ENCODE peak calls at places on chromosomes 3 and 15, in six cellular contexts. One of them, this sample, is unnamed.

GRCh38 chr3:99323940-99324339 is 314.5 kb upstream of the COL8A1 start:
- DNase-seq in stomach: no peak
- DNase-seq in HCT116: no peak
- DNase-seq in breast epithelium: no peak
- DNase-seq in HepG2: no peak
- DNase-seq in suprapubic skin: no peak
- DNase-seq in this sample: no peak

GRCh38 chr15:34795267-34796081 is at the start of gene ACTC1:
- DNase-seq in stomach: peak; percentile 27
- DNase-seq in HCT116: no peak
- DNase-seq in breast epithelium: no peak
- DNase-seq in HepG2: no peak
- DNase-seq in suprapubic skin: no peak
- DNase-seq in this sample: no peak

GRCh38 chr15:34271493-34271892 is 46.7 kb downstream of the EMC4 start:
- DNase-seq in stomach: no peak
- DNase-seq in HCT116: no peak
- DNase-seq in breast epithelium: no peak
- DNase-seq in HepG2: peak; percentile 3
- DNase-seq in suprapubic skin: no peak
- DNase-seq in this sample: no peak

GRCh38 chr3:194254032-194254431 is 97.1 kb downstream of the CPN2 start:
- DNase-seq in stomach: peak; percentile 2
- DNase-seq in HCT116: no peak
- DNase-seq in breast epithelium: no peak
- DNase-seq in HepG2: no peak
- DNase-seq in suprapubic skin: no peak
- DNase-seq in this sample: peak; percentile 87

GRCh38 chr3:152267831-152268500 is 763 bp upstream of the MBNL1 start:
- DNase-seq in stomach: no peak
- DNase-seq in HCT116: no peak
- DNase-seq in breast epithelium: no peak
- DNase-seq in HepG2: no peak
- DNase-seq in suprapubic skin: no peak
- DNase-seq in this sample: no peak

GRCh38 chr15:58931985-58932384 is 1.5 kb downstream of the SLTM start:
- DNase-seq in stomach: peak; percentile 46
- DNase-seq in HCT116: no peak
- DNase-seq in breast epithelium: no peak
- DNase-seq in HepG2: peak; percentile 9
- DNase-seq in suprapubic skin: no peak
- DNase-seq in this sample: no peak

GRCh38 chr15:40142428-40142827 is 18.4 kb upstream of the BUB1B start:
- DNase-seq in stomach: no peak
- DNase-seq in HCT116: no peak
- DNase-seq in breast epithelium: no peak
- DNase-seq in HepG2: no peak
- DNase-seq in suprapubic skin: no peak
- DNase-seq in this sample: no peak

GRCh38 chr15:51629612-51630011 is 7.0 kb upstream of the DMXL2 start:
- DNase-seq in stomach: no peak
- DNase-seq in HCT116: no peak
- DNase-seq in breast epithelium: no peak
- DNase-seq in HepG2: no peak
- DNase-seq in suprapubic skin: no peak
- DNase-seq in this sample: no peak

GRCh38 chr3:59726279-59726678 is 676.5 kb upstream of the CFAP20DC start:
- DNase-seq in stomach: no peak
- DNase-seq in HCT116: no peak
- DNase-seq in breast epithelium: no peak
- DNase-seq in HepG2: no peak
- DNase-seq in suprapubic skin: no peak
- DNase-seq in this sample: peak; percentile 32

GRCh38 chr15:63277044-63277892 is at the start of gene APH1B:
- DNase-seq in stomach: peak; percentile 86
- DNase-seq in HCT116: no peak
- DNase-seq in breast epithelium: peak; percentile 79
- DNase-seq in HepG2: peak; percentile 31
- DNase-seq in suprapubic skin: peak; percentile 90
- DNase-seq in this sample: no peak

GRCh38 chr3:188243124-188243795 is 89.3 kb downstream of the LPP start:
- DNase-seq in stomach: no peak
- DNase-seq in HCT116: no peak
- DNase-seq in breast epithelium: no peak
- DNase-seq in HepG2: no peak
- DNase-seq in suprapubic skin: no peak
- DNase-seq in this sample: no peak

GRCh38 chr3:150738688-150739087 is 24.3 kb downstream of the SIAH2 start:
- DNase-seq in stomach: no peak
- DNase-seq in HCT116: no peak
- DNase-seq in breast epithelium: no peak
- DNase-seq in HepG2: no peak
- DNase-seq in suprapubic skin: no peak
- DNase-seq in this sample: no peak

GRCh38 chr3:196514350-196514716 is 813 bp downstream of the SMCO1 start:
- DNase-seq in stomach: no peak
- DNase-seq in HCT116: no peak
- DNase-seq in breast epithelium: no peak
- DNase-seq in HepG2: no peak
- DNase-seq in suprapubic skin: no peak
- DNase-seq in this sample: no peak

GRCh38 chr15:38563723-38564519 is 693 bp downstream of the RASGRP1 start:
- DNase-seq in stomach: peak; percentile 79
- DNase-seq in HCT116: peak; percentile 8
- DNase-seq in breast epithelium: peak; percentile 64
- DNase-seq in HepG2: no peak
- DNase-seq in suprapubic skin: peak; percentile 64
- DNase-seq in this sample: no peak

GRCh38 chr3:12334786-12335185 is 45.9 kb downstream of the PPARG start:
- DNase-seq in stomach: no peak
- DNase-seq in HCT116: no peak
- DNase-seq in breast epithelium: no peak
- DNase-seq in HepG2: no peak
- DNase-seq in suprapubic skin: no peak
- DNase-seq in this sample: no peak

GRCh38 chr3:195700319-195700718 is 20.5 kb upstream of the MUC20 start:
- DNase-seq in stomach: no peak
- DNase-seq in HCT116: no peak
- DNase-seq in breast epithelium: no peak
- DNase-seq in HepG2: no peak
- DNase-seq in suprapubic skin: no peak
- DNase-seq in this sample: no peak

GRCh38 chr3:43638594-43639447 is 17.0 kb upstream of the ANO10 start:
- DNase-seq in stomach: peak; percentile 31
- DNase-seq in HCT116: peak; percentile 58
- DNase-seq in breast epithelium: no peak
- DNase-seq in HepG2: no peak
- DNase-seq in suprapubic skin: no peak
- DNase-seq in this sample: no peak

GRCh38 chr3:195885036-195885871 is 23.1 kb downstream of the TNK2 start:
- DNase-seq in stomach: no peak
- DNase-seq in HCT116: no peak
- DNase-seq in breast epithelium: no peak
- DNase-seq in HepG2: no peak
- DNase-seq in suprapubic skin: peak; percentile 55
- DNase-seq in this sample: no peak

DNA sequence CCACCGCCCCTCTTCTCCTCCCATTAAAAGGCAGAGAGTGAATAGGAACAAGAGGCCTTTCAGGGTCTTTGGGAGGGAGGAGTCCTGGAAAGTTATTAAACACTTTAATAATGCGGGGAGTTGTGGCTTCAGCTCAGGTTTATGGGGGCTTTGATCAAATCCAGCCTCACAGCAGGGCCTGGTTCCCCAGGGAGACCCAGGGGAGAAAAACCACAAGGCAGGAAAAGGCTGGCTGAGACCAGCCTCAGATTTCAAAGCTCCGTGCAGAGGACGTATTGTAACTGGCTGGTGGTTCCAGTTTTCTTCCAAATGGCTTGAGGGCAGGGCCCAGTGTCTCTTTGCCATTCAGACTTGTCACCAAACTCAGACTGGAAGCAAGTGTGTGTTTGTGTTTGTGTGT is 242.1 kb downstream of the TLE3 start:
- DNase-seq in stomach: no peak
- DNase-seq in HCT116: no peak
- DNase-seq in breast epithelium: no peak
- DNase-seq in HepG2: no peak
- DNase-seq in suprapubic skin: no peak
- DNase-seq in this sample: no peak
- TF ChIP-seq POLR2AphosphoS5 in stomach: no peak
- TF ChIP-seq POLR2AphosphoS5 in HCT116: no peak
- TF ChIP-seq POLR2AphosphoS5 in breast epithelium: no peak
- TF ChIP-seq POLR2AphosphoS5 in HepG2: no peak
- TF ChIP-seq POLR2AphosphoS5 in suprapubic skin: no peak
- TF ChIP-seq POLR2AphosphoS5 in this sample: no peak

GRCh38 chr3:76942096-76942495 is 97.8 kb upstream of the ROBO2 start:
- DNase-seq in stomach: no peak
- DNase-seq in HCT116: no peak
- DNase-seq in breast epithelium: no peak
- DNase-seq in HepG2: no peak
- DNase-seq in suprapubic skin: no peak
- DNase-seq in this sample: no peak
- TF ChIP-seq POLR2A in stomach: no peak
- TF ChIP-seq POLR2A in HCT116: no peak
- TF ChIP-seq POLR2A in breast epithelium: no peak
- TF ChIP-seq POLR2A in HepG2: no peak
- TF ChIP-seq POLR2A in suprapubic skin: no peak
- TF ChIP-seq POLR2A in this sample: no peak

GRCh38 chr3:149553781-149554451 is 79.4 kb downstream of the TM4SF4 start:
- DNase-seq in stomach: no peak
- DNase-seq in HCT116: no peak
- DNase-seq in breast epithelium: no peak
- DNase-seq in HepG2: no peak
- DNase-seq in suprapubic skin: no peak
- DNase-seq in this sample: peak; percentile 91
- H3K4me3 ChIP-seq in stomach: no peak overlapping the region
- H3K4me3 ChIP-seq in HCT116: no peak overlapping the region
- H3K4me3 ChIP-seq in breast epithelium: no peak overlapping the region
- H3K4me3 ChIP-seq in HepG2: no peak overlapping the region
- H3K4me3 ChIP-seq in suprapubic skin: no peak overlapping the region
- H3K4me3 ChIP-seq in this sample: no peak overlapping the region

GRCh38 chr15:96882361-96882760 is 551.9 kb downstream of the NR2F2 start:
- DNase-seq in stomach: no peak
- DNase-seq in HCT116: no peak
- DNase-seq in breast epithelium: no peak
- DNase-seq in HepG2: no peak
- DNase-seq in suprapubic skin: no peak
- DNase-seq in this sample: no peak

GRCh38 chr15:96878129-96878528 is 547.6 kb downstream of the NR2F2 start:
- DNase-seq in stomach: no peak
- DNase-seq in HCT116: no peak
- DNase-seq in breast epithelium: no peak
- DNase-seq in HepG2: no peak
- DNase-seq in suprapubic skin: no peak
- DNase-seq in this sample: no peak
- TF ChIP-seq POLR2AphosphoS5 in stomach: no peak
- TF ChIP-seq POLR2AphosphoS5 in HCT116: no peak
- TF ChIP-seq POLR2AphosphoS5 in breast epithelium: no peak
- TF ChIP-seq POLR2AphosphoS5 in HepG2: no peak
- TF ChIP-seq POLR2AphosphoS5 in suprapubic skin: no peak
- TF ChIP-seq POLR2AphosphoS5 in this sample: no peak

GRCh38 chr15:90664650-90665287 is 52.4 kb upstream of the BLM start:
- DNase-seq in stomach: no peak
- DNase-seq in HCT116: no peak
- DNase-seq in breast epithelium: no peak
- DNase-seq in HepG2: peak; percentile 41
- DNase-seq in suprapubic skin: peak; percentile 82
- DNase-seq in this sample: no peak
- TF ChIP-seq POLR2A in stomach: no peak
- TF ChIP-seq POLR2A in HCT116: no peak
- TF ChIP-seq POLR2A in breast epithelium: no peak
- TF ChIP-seq POLR2A in HepG2: no peak
- TF ChIP-seq POLR2A in suprapubic skin: no peak
- TF ChIP-seq POLR2A in this sample: no peak

GRCh38 chr3:85004147-85004546 is 45.4 kb downstream of the CADM2 start:
- DNase-seq in stomach: no peak
- DNase-seq in HCT116: no peak
- DNase-seq in breast epithelium: no peak
- DNase-seq in HepG2: no peak
- DNase-seq in suprapubic skin: no peak
- DNase-seq in this sample: no peak
- H3K4me3 ChIP-seq in stomach: no peak overlapping the region
- H3K4me3 ChIP-seq in HCT116: no peak overlapping the region
- H3K4me3 ChIP-seq in breast epithelium: no peak overlapping the region
- H3K4me3 ChIP-seq in HepG2: no peak overlapping the region
- H3K4me3 ChIP-seq in suprapubic skin: no peak overlapping the region
- H3K4me3 ChIP-seq in this sample: no peak overlapping the region

DNA sequence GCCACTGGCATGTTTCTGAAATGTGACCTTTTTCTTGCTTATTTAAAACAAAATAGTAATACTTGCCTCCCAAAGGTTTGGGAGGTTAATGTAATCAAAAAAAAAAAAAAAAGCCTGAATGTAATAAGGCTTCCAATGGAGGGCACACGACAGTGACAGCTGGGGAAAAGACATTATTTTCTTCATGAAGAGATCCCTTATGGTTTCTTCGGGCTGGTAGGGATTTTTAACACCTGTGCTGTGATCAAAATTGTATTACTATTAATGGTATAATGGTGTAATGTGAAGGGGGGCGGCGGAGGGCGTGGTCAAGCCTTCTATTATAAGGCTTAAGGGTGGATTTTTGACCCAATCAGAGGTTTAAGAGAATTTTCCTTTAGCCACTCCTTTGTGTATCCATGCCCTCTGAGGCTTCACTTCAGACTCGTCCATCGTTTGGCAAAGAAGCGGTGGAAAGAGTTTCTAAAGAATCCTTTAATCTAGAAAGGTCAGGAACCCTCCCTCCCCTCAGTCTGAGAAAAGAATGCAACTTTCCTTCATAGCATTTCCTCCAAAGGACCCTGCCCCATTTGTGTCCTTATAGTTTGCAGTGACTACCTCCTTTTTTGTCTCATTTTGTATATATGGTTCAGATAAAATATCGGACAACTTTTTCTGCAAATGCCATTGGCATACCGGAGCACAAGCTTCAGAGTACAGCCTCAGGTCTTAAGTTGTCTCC is 89.5 kb upstream of the CHD2 start:
- DNase-seq in stomach: no peak
- DNase-seq in HCT116: no peak
- DNase-seq in breast epithelium: no peak
- DNase-seq in HepG2: no peak
- DNase-seq in suprapubic skin: peak; percentile 77
- DNase-seq in this sample: no peak
- TF ChIP-seq POLR2AphosphoS5 in stomach: no peak
- TF ChIP-seq POLR2AphosphoS5 in HCT116: no peak
- TF ChIP-seq POLR2AphosphoS5 in breast epithelium: peak; percentile 83
- TF ChIP-seq POLR2AphosphoS5 in HepG2: peak; percentile 68
- TF ChIP-seq POLR2AphosphoS5 in suprapubic skin: no peak
- TF ChIP-seq POLR2AphosphoS5 in this sample: no peak

This sample was measured in vagina.